ENCODE peak calls at places on chromosomes 1 and 21, in five cellular contexts. Y is effector CD4-positive, alpha-beta T cell; M is anterior cingulate cortex; I is iPS DF 19.7; J is tibial nerve. W is an unnamed sample.

GRCh38 chr1:247210062-247210385 is 38.2 kb upstream of the ZNF124 start:
- DNase-seq in Y (no peak), M (no peak), I (no peak), J (no peak), W (no peak)

GRCh38 chr1:21963477-21964217 is 13.2 kb upstream of the CELA3B start:
- DNase-seq in Y (peak), M (peak), I (peak), J (peak), W (peak)

GRCh38 chr1:228375578-228376261 is 30.9 kb downstream of the TRIM11 start:
- DNase-seq in Y (no peak), M (no peak), I (no peak), J (no peak), W (no peak)

GRCh38 chr1:235093013-235093618 is 35.5 kb downstream of the TOMM20 start:
- DNase-seq in Y (no peak), M (peak), I (peak), J (no peak), W (no peak)

GRCh38 chr1:53395671-53396215 is 63.5 kb upstream of the DMRTB1 start:
- DNase-seq in Y (no peak), M (no peak), I (no peak), J (no peak), W (no peak)

GRCh38 chr1:41713141-41713540 is 205.6 kb downstream of the HIVEP3 start:
- DNase-seq in Y (no peak), M (peak), I (no peak), J (no peak), W (peak)

GRCh38 chr1:58778593-58778992 is 5.3 kb downstream of the JUN start:
- DNase-seq in Y (no peak), M (no peak), I (no peak), J (no peak), W (no peak)

GRCh38 chr1:149963358-149963757 is 26.7 kb upstream of the MTMR11 start:
- DNase-seq in Y (no peak), M (no peak), I (no peak), J (no peak), W (no peak)

GRCh38 chr1:64962447-64962846 is 3.9 kb downstream of the JAK1 start:
- DNase-seq in Y (no peak), M (no peak), I (no peak), J (no peak), W (no peak)

GRCh38 chr1:232509570-232509969 is 120.4 kb downstream of the SIPA1L2 start:
- DNase-seq in Y (no peak), M (no peak), I (no peak), J (no peak), W (no peak)

GRCh38 chr1:41387667-41388091 is 26.4 kb downstream of the FOXO6 start:
- DNase-seq in Y (no peak), M (peak), I (peak), J (no peak), W (peak)

GRCh38 chr1:153615406-153615805 is 719 bp downstream of the S100A14 start:
- DNase-seq in Y (no peak), M (no peak), I (no peak), J (no peak), W (no peak)

GRCh38 chr1:58839147-58839795 is 55.4 kb upstream of the JUN start:
- DNase-seq in Y (no peak), M (no peak), I (no peak), J (no peak), W (no peak)

GRCh38 chr1:30698401-30698981 is 24.9 kb downstream of the MATN1 start:
- DNase-seq in Y (no peak), M (no peak), I (no peak), J (no peak), W (no peak)

GRCh38 chr1:191901651-191902050 is 256.6 kb upstream of the RGS18 start:
- DNase-seq in Y (no peak), M (no peak), I (no peak), J (no peak), W (no peak)

GRCh38 chr1:32351077-32351858 is 11.0 kb downstream of the FAM229A start:
- DNase-seq in Y (peak), M (peak), I (peak), J (peak), W (peak)

GRCh38 chr1:23908453-23909341 is 4.5 kb downstream of the CNR2 start:
- DNase-seq in Y (no peak), M (no peak), I (no peak), J (no peak), W (no peak)

GRCh38 chr1:85428471-85429077 is 36.4 kb downstream of the DDAH1 start:
- DNase-seq in Y (no peak), M (no peak), I (no peak), J (no peak), W (no peak)

GRCh38 chr1:230517786-230518185 is 91.7 kb upstream of the PGBD5 start:
- DNase-seq in Y (no peak), M (no peak), I (no peak), J (no peak), W (no peak)

GRCh38 chr21:41611966-41612606 is 104.1 kb upstream of the TMPRSS2 start:
- DNase-seq in Y (no peak), M (no peak), I (no peak), J (no peak), W (no peak)

W was measured in C1 segment of cervical spinal cord.